ENCODE peak calls at places on chromosomes 2 and 18, in seven cellular contexts. One of them, this sample, is unnamed.

GRCh38 chr2:55771612-55772011 is 78.0 kb upstream of the PNPT1 start:
- DNase-seq in pancreas: no peak
- DNase-seq in AG10803: peak
- DNase-seq in kidney: no peak
- DNase-seq in PC-9: no peak
- DNase-seq in type B pancreatic cell: no peak
- DNase-seq in cardiac muscle cell: peak
- DNase-seq in this sample: no peak

GRCh38 chr2:218852911-218853667 is 6.5 kb upstream of the WNT6 start:
- DNase-seq in pancreas: peak
- DNase-seq in AG10803: peak
- DNase-seq in kidney: no peak
- DNase-seq in PC-9: peak
- DNase-seq in type B pancreatic cell: peak
- DNase-seq in cardiac muscle cell: peak
- DNase-seq in this sample: peak

GRCh38 chr2:206443735-206444527 is 599 bp downstream of the ADAM23 start:
- DNase-seq in pancreas: peak
- DNase-seq in AG10803: peak
- DNase-seq in kidney: peak
- DNase-seq in PC-9: peak
- DNase-seq in type B pancreatic cell: peak
- DNase-seq in cardiac muscle cell: peak
- DNase-seq in this sample: peak

GRCh38 chr18:49690307-49690706 is 123.0 kb downstream of the ACAA2 start:
- DNase-seq in pancreas: no peak
- DNase-seq in AG10803: peak
- DNase-seq in kidney: no peak
- DNase-seq in PC-9: peak
- DNase-seq in type B pancreatic cell: no peak
- DNase-seq in cardiac muscle cell: no peak
- DNase-seq in this sample: no peak

GRCh38 chr2:225334524-225334923 is 65.0 kb upstream of the NYAP2 start:
- DNase-seq in pancreas: no peak
- DNase-seq in AG10803: no peak
- DNase-seq in kidney: no peak
- DNase-seq in PC-9: no peak
- DNase-seq in type B pancreatic cell: no peak
- DNase-seq in cardiac muscle cell: no peak
- DNase-seq in this sample: no peak

GRCh38 chr2:8134105-8134903 is 547.6 kb upstream of the ID2 start:
- DNase-seq in pancreas: no peak
- DNase-seq in AG10803: no peak
- DNase-seq in kidney: no peak
- DNase-seq in PC-9: no peak
- DNase-seq in type B pancreatic cell: no peak
- DNase-seq in cardiac muscle cell: no peak
- DNase-seq in this sample: no peak

GRCh38 chr2:43225788-43226557 is 433 bp downstream of the ZFP36L2 start:
- DNase-seq in pancreas: peak
- DNase-seq in AG10803: peak
- DNase-seq in kidney: peak
- DNase-seq in PC-9: no peak
- DNase-seq in type B pancreatic cell: peak
- DNase-seq in cardiac muscle cell: peak
- DNase-seq in this sample: peak

GRCh38 chr2:42907835-42908234 is 115.5 kb upstream of the HAAO start:
- DNase-seq in pancreas: no peak
- DNase-seq in AG10803: no peak
- DNase-seq in kidney: no peak
- DNase-seq in PC-9: no peak
- DNase-seq in type B pancreatic cell: no peak
- DNase-seq in cardiac muscle cell: no peak
- DNase-seq in this sample: no peak

GRCh38 chr2:240850026-240850425 is 18.6 kb upstream of the AGXT start:
- DNase-seq in pancreas: no peak
- DNase-seq in AG10803: no peak
- DNase-seq in kidney: no peak
- DNase-seq in PC-9: no peak
- DNase-seq in type B pancreatic cell: no peak
- DNase-seq in cardiac muscle cell: no peak
- DNase-seq in this sample: no peak

GRCh38 chr2:207531024-207531411 is 1.3 kb downstream of the CREB1 start:
- DNase-seq in pancreas: no peak
- DNase-seq in AG10803: no peak
- DNase-seq in kidney: no peak
- DNase-seq in PC-9: no peak
- DNase-seq in type B pancreatic cell: no peak
- DNase-seq in cardiac muscle cell: no peak
- DNase-seq in this sample: no peak

GRCh38 chr2:220586980-220587549 is 959.6 kb downstream of the SLC4A3 start:
- DNase-seq in pancreas: no peak
- DNase-seq in AG10803: no peak
- DNase-seq in kidney: no peak
- DNase-seq in PC-9: no peak
- DNase-seq in type B pancreatic cell: no peak
- DNase-seq in cardiac muscle cell: no peak
- DNase-seq in this sample: no peak

GRCh38 chr2:170147576-170147975 is 30.4 kb upstream of the MYO3B start:
- DNase-seq in pancreas: no peak
- DNase-seq in AG10803: no peak
- DNase-seq in kidney: no peak
- DNase-seq in PC-9: no peak
- DNase-seq in type B pancreatic cell: no peak
- DNase-seq in cardiac muscle cell: no peak
- DNase-seq in this sample: no peak

GRCh38 chr2:214066847-214067246 is 344.0 kb upstream of the VWC2L start:
- DNase-seq in pancreas: no peak
- DNase-seq in AG10803: no peak
- DNase-seq in kidney: no peak
- DNase-seq in PC-9: no peak
- DNase-seq in type B pancreatic cell: no peak
- DNase-seq in cardiac muscle cell: no peak
- DNase-seq in this sample: no peak

GRCh38 chr18:44804033-44804432 is 123.3 kb downstream of the SETBP1 start:
- DNase-seq in pancreas: no peak
- DNase-seq in AG10803: no peak
- DNase-seq in kidney: no peak
- DNase-seq in PC-9: no peak
- DNase-seq in type B pancreatic cell: no peak
- DNase-seq in cardiac muscle cell: no peak
- DNase-seq in this sample: no peak

GRCh38 chr2:210617732-210618330 is 61.4 kb downstream of the CPS1 start:
- DNase-seq in pancreas: no peak
- DNase-seq in AG10803: peak
- DNase-seq in kidney: no peak
- DNase-seq in PC-9: no peak
- DNase-seq in type B pancreatic cell: no peak
- DNase-seq in cardiac muscle cell: peak
- DNase-seq in this sample: no peak

GRCh38 chr2:216341151-216341550 is 31.1 kb downstream of the MARCHF4 start:
- DNase-seq in pancreas: no peak
- DNase-seq in AG10803: peak
- DNase-seq in kidney: no peak
- DNase-seq in PC-9: no peak
- DNase-seq in type B pancreatic cell: no peak
- DNase-seq in cardiac muscle cell: no peak
- DNase-seq in this sample: no peak

GRCh38 chr2:231364961-231365810 is 30.3 kb upstream of the B3GNT7 start:
- DNase-seq in pancreas: peak
- DNase-seq in AG10803: peak
- DNase-seq in kidney: peak
- DNase-seq in PC-9: peak
- DNase-seq in type B pancreatic cell: no peak
- DNase-seq in cardiac muscle cell: no peak
- DNase-seq in this sample: no peak

GRCh38 chr2:1140389-1141003 is 189.8 kb downstream of the SNTG2 start:
- DNase-seq in pancreas: peak
- DNase-seq in AG10803: no peak
- DNase-seq in kidney: no peak
- DNase-seq in PC-9: peak
- DNase-seq in type B pancreatic cell: no peak
- DNase-seq in cardiac muscle cell: peak
- DNase-seq in this sample: peak

GRCh38 chr2:111958901-111959300 is 60.5 kb downstream of the MERTK start:
- DNase-seq in pancreas: no peak
- DNase-seq in AG10803: no peak
- DNase-seq in kidney: no peak
- DNase-seq in PC-9: no peak
- DNase-seq in type B pancreatic cell: no peak
- DNase-seq in cardiac muscle cell: no peak
- DNase-seq in this sample: no peak
- TF ChIP-seq CTCF in pancreas: no peak
- TF ChIP-seq CTCF in AG10803: peak
- TF ChIP-seq CTCF in kidney: no peak
- TF ChIP-seq CTCF in PC-9: peak
- TF ChIP-seq CTCF in type B pancreatic cell: peak
- TF ChIP-seq CTCF in cardiac muscle cell: no peak
- TF ChIP-seq CTCF in this sample: no peak

DNA sequence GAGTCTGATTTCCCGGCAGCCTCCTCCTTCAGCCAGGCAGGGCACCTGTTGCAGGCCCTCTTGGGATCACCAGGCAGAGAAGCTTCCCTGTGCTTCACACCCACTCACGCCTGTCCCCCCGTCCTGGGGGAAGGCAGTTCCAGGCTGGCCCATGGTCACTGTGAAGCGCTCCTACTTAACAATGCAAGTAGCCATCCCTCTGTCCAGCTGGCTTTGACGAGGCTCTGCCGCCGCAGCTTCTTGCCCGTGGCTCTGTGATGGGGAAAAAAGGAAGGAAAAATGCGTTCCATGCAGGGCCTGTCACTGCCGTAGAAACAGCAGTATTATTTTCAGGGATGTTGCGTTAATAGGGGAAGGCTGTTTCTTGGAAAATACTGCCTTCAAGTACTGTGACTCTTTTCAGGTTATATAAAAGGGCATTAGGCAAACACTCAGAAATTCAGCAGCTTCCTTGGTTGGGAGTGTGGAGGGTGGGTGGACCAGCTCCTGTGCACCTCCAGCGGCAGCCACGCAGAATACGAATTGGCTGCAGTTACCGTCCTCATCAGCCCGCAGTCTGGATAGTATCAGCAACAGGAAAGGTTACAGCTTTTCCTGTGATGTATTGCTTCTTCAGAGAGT is 232.3 kb downstream of the KLHL29 start:
- DNase-seq in pancreas: no peak
- DNase-seq in AG10803: peak
- DNase-seq in kidney: peak
- DNase-seq in PC-9: no peak
- DNase-seq in type B pancreatic cell: no peak
- DNase-seq in cardiac muscle cell: no peak
- DNase-seq in this sample: no peak
- TF ChIP-seq CTCF in pancreas: no peak
- TF ChIP-seq CTCF in AG10803: peak
- TF ChIP-seq CTCF in kidney: peak
- TF ChIP-seq CTCF in PC-9: no peak
- TF ChIP-seq CTCF in type B pancreatic cell: peak
- TF ChIP-seq CTCF in cardiac muscle cell: peak
- TF ChIP-seq CTCF in this sample: no peak

DNA sequence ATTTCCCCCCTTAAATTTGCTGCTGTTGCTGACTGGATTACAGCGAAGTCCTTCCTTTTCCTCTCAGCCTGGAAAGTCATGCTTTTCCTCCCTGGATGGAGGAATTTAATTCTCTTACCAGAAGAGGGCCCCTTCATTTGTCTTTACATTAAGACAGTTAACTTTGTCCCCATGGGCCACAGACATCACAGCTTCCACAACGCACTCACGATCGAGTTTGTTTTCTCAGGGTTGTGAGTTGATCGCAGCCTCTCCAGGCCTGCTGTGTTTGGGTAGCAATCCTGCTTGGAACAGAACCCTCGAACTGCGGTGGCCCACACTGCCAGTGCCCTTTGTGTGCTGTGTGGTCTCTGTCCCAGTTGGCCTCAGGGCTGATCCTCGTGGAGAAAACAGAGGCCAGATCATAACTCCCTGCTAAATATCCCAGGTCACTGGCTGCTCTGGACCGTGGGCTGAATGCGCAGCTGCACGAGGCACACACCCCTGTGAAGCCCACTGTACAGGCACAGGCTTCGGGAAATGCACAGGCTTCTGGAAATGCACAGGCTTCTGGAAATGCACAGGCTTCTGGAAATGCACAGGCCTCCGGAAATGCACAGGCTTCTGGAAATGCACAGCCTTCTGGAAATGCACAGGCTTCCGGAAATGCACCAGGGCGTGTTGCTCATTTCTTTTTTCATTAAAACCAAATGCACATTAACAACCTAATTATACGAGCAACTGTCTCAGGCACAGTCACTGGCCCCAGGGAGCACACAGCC is 2.2 kb upstream of the PDIA6 start:
- DNase-seq in pancreas: no peak
- DNase-seq in AG10803: no peak
- DNase-seq in kidney: no peak
- DNase-seq in PC-9: no peak
- DNase-seq in type B pancreatic cell: no peak
- DNase-seq in cardiac muscle cell: no peak
- DNase-seq in this sample: no peak
- TF ChIP-seq CTCF in pancreas: no peak
- TF ChIP-seq CTCF in AG10803: no peak
- TF ChIP-seq CTCF in kidney: no peak
- TF ChIP-seq CTCF in PC-9: no peak
- TF ChIP-seq CTCF in type B pancreatic cell: peak
- TF ChIP-seq CTCF in cardiac muscle cell: peak
- TF ChIP-seq CTCF in this sample: no peak

GRCh38 chr2:105298017-105298416 is 31.5 kb downstream of the TGFBRAP1 start:
- DNase-seq in pancreas: no peak
- DNase-seq in AG10803: no peak
- DNase-seq in kidney: no peak
- DNase-seq in PC-9: no peak
- DNase-seq in type B pancreatic cell: no peak
- DNase-seq in cardiac muscle cell: no peak
- DNase-seq in this sample: no peak

GRCh38 chr2:105297211-105297610 is 32.3 kb downstream of the TGFBRAP1 start:
- DNase-seq in pancreas: no peak
- DNase-seq in AG10803: no peak
- DNase-seq in kidney: no peak
- DNase-seq in PC-9: no peak
- DNase-seq in type B pancreatic cell: no peak
- DNase-seq in cardiac muscle cell: no peak
- DNase-seq in this sample: no peak

GRCh38 chr2:105296017-105296611 is 33.4 kb downstream of the TGFBRAP1 start:
- DNase-seq in pancreas: no peak
- DNase-seq in AG10803: no peak
- DNase-seq in kidney: no peak
- DNase-seq in PC-9: no peak
- DNase-seq in type B pancreatic cell: no peak
- DNase-seq in cardiac muscle cell: no peak
- DNase-seq in this sample: no peak

GRCh38 chr2:105301646-105302045 is 27.9 kb downstream of the TGFBRAP1 start:
- DNase-seq in pancreas: no peak
- DNase-seq in AG10803: no peak
- DNase-seq in kidney: no peak
- DNase-seq in PC-9: no peak
- DNase-seq in type B pancreatic cell: no peak
- DNase-seq in cardiac muscle cell: no peak
- DNase-seq in this sample: no peak

DNA sequence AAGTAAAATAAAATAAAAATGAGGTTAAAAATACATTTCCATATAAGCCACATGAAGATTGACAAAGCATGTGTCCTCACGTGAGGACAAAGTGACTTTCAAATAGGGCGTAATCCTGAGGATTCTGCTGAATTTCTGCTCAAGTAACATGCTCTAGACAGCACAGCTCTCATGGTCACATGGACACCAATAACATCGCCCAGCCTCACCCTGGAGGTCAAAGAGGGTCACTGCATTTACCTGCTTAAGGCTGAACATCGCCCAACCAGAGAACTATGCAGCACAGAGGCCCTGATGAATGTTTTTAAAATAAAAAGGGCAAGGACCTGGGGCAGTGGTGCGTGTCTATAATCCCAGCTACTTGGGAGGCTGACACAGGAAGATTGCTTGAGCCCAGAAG is 30.2 kb downstream of the TGFBRAP1 start:
- DNase-seq in pancreas: no peak
- DNase-seq in AG10803: no peak
- DNase-seq in kidney: no peak
- DNase-seq in PC-9: no peak
- DNase-seq in type B pancreatic cell: no peak
- DNase-seq in cardiac muscle cell: no peak
- DNase-seq in this sample: no peak
- TF ChIP-seq CTCF in pancreas: no peak
- TF ChIP-seq CTCF in AG10803: no peak
- TF ChIP-seq CTCF in kidney: no peak
- TF ChIP-seq CTCF in PC-9: no peak
- TF ChIP-seq CTCF in type B pancreatic cell: peak
- TF ChIP-seq CTCF in cardiac muscle cell: no peak
- TF ChIP-seq CTCF in this sample: no peak